ENCODE peak calls at places on chromosomes 7 and 10, in four cellular contexts. S, R, L and V are unnamed samples.

GRCh38 chr7:137687556-137688280 is 159.1 kb downstream of the DGKI start:
- DNase-seq in R (no peak), S (no peak), L (no peak), V (no peak)

GRCh38 chr7:105805619-105806018 is 70.8 kb downstream of the ATXN7L1 start:
- DNase-seq in L (no peak), S (peak), R (no peak), V (no peak)

GRCh38 chr10:63133787-63134557 is 844 bp downstream of the NRBF2 start:
- DNase-seq in R (no peak), S (no peak), L (no peak), V (no peak)

GRCh38 chr7:114416089-114416990 is 1.7 kb downstream of the FOXP2 start:
- DNase-seq in R (no peak), L (no peak), S (no peak), V (no peak)

GRCh38 chr7:116810267-116811116 is 51.9 kb upstream of the CAPZA2 start:
- DNase-seq in R (peak), S (no peak), L (peak), V (no peak)

GRCh38 chr7:1247527-1248041 is 14.9 kb downstream of the UNCX start:
- DNase-seq in R (no peak), L (no peak), S (peak), V (peak)

GRCh38 chr10:90871279-90871760 is 454 bp upstream of the RPP30 start:
- DNase-seq in S (peak), L (peak), R (peak), V (peak)

GRCh38 chr10:34651796-34652195 is 163.3 kb downstream of the PARD3 start:
- DNase-seq in R (no peak), S (no peak), L (no peak), V (no peak)

GRCh38 chr10:6069101-6069931 is 7.1 kb upstream of the IL2RA start:
- DNase-seq in L (no peak), S (no peak), R (no peak), V (no peak)

GRCh38 chr10:77641788-77642397 is 4.3 kb upstream of the KCNMA1 start:
- DNase-seq in S (peak), L (peak), R (peak), V (peak)

GRCh38 chr7:140672382-140673062 is at the start of gene ADCK2:
- DNase-seq in L (no peak), S (peak), R (peak), V (peak)

GRCh38 chr7:102044984-102045673 is 227.7 kb downstream of the CUX1 start:
- DNase-seq in R (peak), S (no peak), L (no peak), V (no peak)

GRCh38 chr10:31051703-31052102 is 20.0 kb upstream of the ZNF438 start:
- DNase-seq in R (no peak), S (no peak), L (no peak), V (no peak)

GRCh38 chr7:106841896-106842390 is 23.1 kb upstream of the PIK3CG start:
- DNase-seq in S (no peak), R (no peak), L (no peak), V (no peak)

GRCh38 chr10:35569836-35570235 is 35.3 kb upstream of the GJD4 start:
- DNase-seq in L (no peak), R (no peak), S (no peak), V (no peak)

GRCh38 chr7:78472519-78472918 is 673.9 kb downstream of the PHTF2 start:
- DNase-seq in S (no peak), L (no peak), R (no peak), V (no peak)

GRCh38 chr7:15581352-15581951 is 19.6 kb upstream of the AGMO start:
- DNase-seq in R (no peak), S (no peak), L (no peak), V (no peak)

GRCh38 chr10:26798298-26798697 is 62.5 kb downstream of the ABI1 start:
- DNase-seq in S (no peak), L (no peak), R (no peak), V (no peak)

DNA sequence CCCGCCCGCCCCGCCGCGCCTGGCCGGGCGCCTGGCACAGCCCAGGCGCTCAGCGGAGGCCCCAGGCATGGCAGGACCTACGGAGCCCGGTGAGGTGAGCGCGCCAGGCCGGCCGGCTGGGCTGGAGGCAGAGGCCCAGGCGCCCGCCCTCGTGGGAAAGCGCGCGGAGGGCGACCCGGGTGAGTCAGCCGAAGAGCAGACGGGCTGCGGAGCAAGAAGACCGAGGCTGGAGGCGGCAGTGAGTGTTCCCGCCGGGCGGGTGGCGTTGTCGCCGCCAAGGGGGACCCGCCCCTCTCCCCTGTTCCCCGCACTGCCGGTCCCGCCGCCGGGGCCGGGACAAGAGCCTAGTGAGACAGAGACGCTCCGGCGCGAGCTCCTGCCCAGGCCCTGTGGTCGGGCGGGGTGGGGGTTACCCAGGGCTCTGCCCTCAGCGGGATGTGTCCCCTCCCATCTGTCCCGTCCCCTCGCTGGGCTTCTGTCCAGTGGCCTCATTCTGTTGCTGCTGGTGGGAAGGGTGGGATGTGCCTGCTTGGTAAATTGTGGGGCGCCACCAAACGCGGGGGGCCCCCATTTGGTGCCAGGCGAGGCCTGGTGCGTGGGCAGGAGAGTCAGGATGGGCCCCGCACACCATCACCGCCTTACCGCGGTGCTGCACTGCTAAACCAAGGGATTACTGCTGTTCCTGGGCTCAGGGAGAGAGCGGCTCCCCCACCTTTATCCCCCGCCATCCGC is 17.0 kb upstream of the NODAL start:
- DNase-seq in S (peak), L (no peak), R (peak), V (peak)
- TF ChIP-seq ELF4 in S (no peak), L (no peak), R (no peak), V (no peak)

GRCh38 chr10:1117651-1118050 is 61.5 kb downstream of the WDR37 start:
- DNase-seq in L (no peak), R (no peak), S (no peak), V (no peak)

GRCh38 chr10:1116696-1117254 is 60.6 kb downstream of the WDR37 start:
- DNase-seq in S (no peak), L (no peak), R (no peak), V (no peak)

GRCh38 chr10:1116051-1116450 is 59.9 kb downstream of the WDR37 start:
- DNase-seq in S (no peak), R (no peak), L (no peak), V (no peak)

GRCh38 chr10:1114355-1115261 is 58.4 kb downstream of the WDR37 start:
- DNase-seq in S (no peak), L (no peak), R (no peak), V (no peak)

DNA sequence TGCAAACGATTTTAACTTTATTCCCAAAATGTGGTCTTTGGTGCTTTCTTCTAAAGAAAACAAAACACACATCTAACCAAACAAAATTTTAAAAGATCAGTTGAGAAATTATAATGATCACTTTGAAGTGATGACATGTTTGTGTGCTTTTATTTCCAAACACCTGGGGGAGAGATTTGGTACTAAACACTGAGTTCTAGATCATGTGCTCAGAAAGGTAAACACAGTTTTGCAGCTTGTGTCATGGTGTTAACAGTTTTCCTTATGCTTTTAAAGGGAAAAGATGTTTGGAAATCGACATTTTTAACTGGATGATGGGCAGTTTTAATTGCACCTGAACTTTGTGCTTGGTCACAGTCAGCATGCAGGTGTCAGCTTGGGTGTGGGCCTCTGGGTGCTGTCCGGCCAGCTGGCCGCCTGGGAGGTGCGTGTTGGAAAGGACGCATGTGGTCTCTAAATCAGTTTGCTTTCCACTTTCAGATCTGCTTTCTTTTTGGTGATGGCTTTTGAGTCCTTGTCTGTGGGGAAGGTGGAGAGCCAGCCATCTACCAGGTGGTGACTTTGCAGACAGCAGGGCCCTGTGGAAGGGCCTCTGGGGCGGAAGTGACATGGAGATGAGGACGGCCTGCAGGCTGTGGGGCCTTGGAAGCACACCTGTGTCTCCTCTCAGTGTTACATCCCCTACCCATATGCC is 59.2 kb downstream of the WDR37 start:
- DNase-seq in R (no peak), S (no peak), L (no peak), V (no peak)
- TF ChIP-seq ELF4 in R (no peak), S (no peak), L (no peak), V (no peak)

DNA sequence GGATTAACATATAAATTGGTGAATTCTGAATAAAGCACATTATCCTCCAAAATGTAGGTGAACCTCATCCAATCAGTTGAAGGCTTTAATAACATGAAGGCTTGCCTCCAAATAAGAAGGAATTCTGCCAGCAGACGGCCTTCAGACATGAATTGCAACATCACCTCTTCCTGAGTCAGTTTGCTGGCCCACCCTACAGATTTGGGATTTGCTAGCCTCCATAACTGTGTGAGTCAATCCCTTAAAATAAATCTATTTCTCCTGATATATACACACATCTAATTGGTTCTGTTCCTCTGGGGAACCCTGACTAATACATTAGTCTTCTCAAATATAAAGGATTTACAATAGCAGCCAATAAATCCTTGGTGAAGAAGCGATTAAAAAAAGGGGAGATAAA is 34.8 kb upstream of the OSBPL3 start:
- DNase-seq in R (no peak), S (no peak), L (no peak), V (no peak)
- TF ChIP-seq ELF4 in R (no peak), S (no peak), L (no peak), V (no peak)

GRCh38 chr10:3295501-3296005 is 123.0 kb upstream of the PITRM1 start:
- DNase-seq in S (no peak), R (no peak), L (no peak), V (no peak)
- TF ChIP-seq ELF4 in S (no peak), R (no peak), L (no peak), V (no peak)

GRCh38 chr7:150945171-150945852 is 32.8 kb downstream of the KCNH2 start:
- DNase-seq in R (no peak), L (no peak), S (no peak), V (no peak)
- TF ChIP-seq ELF4 in R (no peak), L (no peak), S (no peak), V (no peak)

DNA sequence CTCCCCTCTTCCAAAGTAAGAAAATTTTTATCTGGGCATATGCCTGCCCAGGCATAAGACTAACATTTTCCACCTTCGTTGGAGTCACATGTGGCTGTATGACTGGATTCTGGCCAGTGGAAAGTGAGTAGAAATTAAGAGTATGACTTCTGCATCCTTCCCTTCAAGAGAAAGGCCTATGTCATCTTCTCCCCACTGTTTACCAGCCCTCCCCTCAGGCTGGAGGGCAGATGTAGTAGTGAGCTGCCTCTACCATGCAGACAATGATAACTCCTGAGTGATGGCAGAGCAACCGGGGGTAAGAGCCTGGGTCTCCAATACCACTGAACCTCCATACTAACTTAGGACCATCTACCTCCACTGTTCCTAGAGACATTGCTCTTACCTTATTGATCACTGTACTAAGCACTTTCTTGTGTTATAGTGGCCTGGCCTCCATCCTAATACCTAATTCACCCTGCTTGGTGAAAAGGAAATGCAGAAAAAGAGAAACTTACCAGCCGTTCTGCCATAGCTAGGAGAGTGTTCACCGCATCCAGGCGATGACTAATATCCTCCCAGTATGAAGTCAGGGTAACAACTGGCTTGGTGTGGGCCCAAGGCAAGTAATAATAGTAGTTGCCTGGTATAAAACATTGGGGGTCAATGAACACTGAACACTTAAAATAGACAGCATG is 102.6 kb downstream of the MYOF start:
- DNase-seq in R (no peak), S (no peak), L (no peak), V (no peak)
- TF ChIP-seq ELF4 in R (no peak), S (no peak), L (no peak), V (no peak)

GRCh38 chr10:18566177-18566576 is 85.2 kb downstream of the NSUN6 start:
- DNase-seq in R (no peak), S (no peak), L (no peak), V (no peak)

GRCh38 chr10:18563003-18563726 is 88.2 kb downstream of the NSUN6 start:
- DNase-seq in L (no peak), R (no peak), S (no peak), V (no peak)

GRCh38 chr10:18557960-18558359 is 93.4 kb downstream of the NSUN6 start:
- DNase-seq in S (no peak), R (no peak), L (no peak), V (no peak)

GRCh38 chr10:18565006-18565405 is 86.4 kb downstream of the NSUN6 start:
- DNase-seq in R (no peak), L (no peak), S (no peak), V (no peak)

GRCh38 chr10:18561861-18562551 is 89.4 kb downstream of the NSUN6 start:
- DNase-seq in S (no peak), R (no peak), L (no peak), V (no peak)
- TF ChIP-seq ELF4 in S (no peak), R (no peak), L (no peak), V (no peak)

GRCh38 chr7:128352138-128352537 is 8.4 kb upstream of the RBM28 start:
- DNase-seq in L (peak), S (peak), R (no peak), V (no peak)
- TF ChIP-seq ELF4 in L (no peak), S (peak), R (no peak), V (no peak)

GRCh38 chr7:16604054-16604453 is 41.5 kb downstream of the ANKMY2 start:
- DNase-seq in L (peak), R (no peak), S (no peak), V (no peak)
- TF ChIP-seq ELF4 in L (no peak), R (no peak), S (no peak), V (no peak)